ENCODE peak calls at places on chromosome 12, in five cellular contexts. F, H, Q, V and P are unnamed samples.

GRCh38 chr12:109650808-109651207 is 62.8 kb upstream of the FAM222A start:
- DNase-seq in F (no peak), V (no peak), H (no peak), Q (no peak), P (no peak)

GRCh38 chr12:4164591-4165558 is 108.7 kb upstream of the CCND2 start:
- DNase-seq in V (peak; percentile 51), F (no peak), Q (peak; percentile 83), H (peak; percentile 37), P (no peak)

GRCh38 chr12:91630906-91631305 is 448.3 kb upstream of the DCN start:
- DNase-seq in F (no peak), Q (no peak), H (no peak), V (no peak), P (no peak)

GRCh38 chr12:23949212-23950010 is at the start of gene SOX5:
- DNase-seq in Q (peak; percentile 63), H (no peak), V (peak; percentile 61), F (peak; percentile 32), P (no peak)

GRCh38 chr12:128387811-128388422 is 120.9 kb downstream of the TMEM132C start:
- DNase-seq in V (peak; percentile 46), Q (peak; percentile 1), F (peak; percentile 35), H (no peak), P (no peak)

GRCh38 chr12:124938606-124939427 is 24.4 kb upstream of the UBC start:
- DNase-seq in F (peak; percentile 66), Q (peak; percentile 75), V (peak; percentile 74), H (peak; percentile 25), P (peak; percentile 79)

GRCh38 chr12:108691995-108692808 is 39.1 kb downstream of the CORO1C start:
- DNase-seq in F (no peak), V (no peak), Q (no peak), H (no peak), P (peak; percentile 56)

GRCh38 chr12:52119398-52120254 is 40.1 kb downstream of the SMIM41 start:
- DNase-seq in V (peak; percentile 88), H (no peak), Q (peak; percentile 95), F (peak; percentile 44), P (no peak)

GRCh38 chr12:121352053-121353018 is at the start of gene ANAPC5:
- DNase-seq in Q (peak; percentile 98), V (peak; percentile 95), H (peak; percentile 99), F (peak; percentile 95), P (peak; percentile 97)

GRCh38 chr12:67647547-67648305 is 819 bp upstream of the DYRK2 start:
- DNase-seq in F (peak; percentile 77), V (peak; percentile 84), H (peak; percentile 90), Q (peak; percentile 92), P (peak; percentile 94)

GRCh38 chr12:3772380-3772779 is 19.5 kb upstream of the CRACR2A start:
- DNase-seq in Q (no peak), H (no peak), V (no peak), F (no peak), P (no peak)

GRCh38 chr12:1457901-1458300 is 136.5 kb downstream of the FBXL14 start:
- DNase-seq in V (no peak), H (peak; percentile 95), F (no peak), Q (no peak), P (no peak)

GRCh38 chr12:14952295-14952995 is 9.0 kb downstream of the ARHGDIB start:
- DNase-seq in V (no peak), H (peak; percentile 92), F (no peak), Q (no peak), P (no peak)

GRCh38 chr12:95731519-95731958 is 59.0 kb downstream of the NTN4 start:
- DNase-seq in H (no peak), Q (no peak), V (no peak), F (no peak), P (no peak)

GRCh38 chr12:80837342-80837978 is 100.3 kb downstream of the LIN7A start:
- DNase-seq in H (peak; percentile 71), Q (peak; percentile 91), V (peak; percentile 49), F (no peak), P (no peak)

GRCh38 chr12:114241973-114242434 is 163.9 kb downstream of the TBX5 start:
- DNase-seq in F (no peak), H (no peak), V (peak; percentile 19), Q (peak; percentile 37), P (no peak)

GRCh38 chr12:33589609-33590114 is 150.0 kb upstream of the SYT10 start:
- DNase-seq in Q (no peak), F (no peak), H (no peak), V (no peak), P (no peak)

GRCh38 chr12:127926004-127926403 is 341.0 kb upstream of the TMEM132C start:
- DNase-seq in V (peak; percentile 4), Q (peak; percentile 49), H (no peak), F (no peak), P (no peak)

GRCh38 chr12:69284131-69284530 is 44.8 kb downstream of the CPSF6 start:
- DNase-seq in H (peak; percentile 68), F (peak; percentile 59), Q (peak; percentile 93), V (no peak), P (peak; percentile 49)

GRCh38 chr12:65637774-65638173 is 186.5 kb upstream of the HMGA2 start:
- DNase-seq in V (no peak), F (no peak), Q (no peak), H (peak; percentile 42), P (no peak)

GRCh38 chr12:48965447-48965846 is 6.1 kb downstream of the WNT10B start:
- DNase-seq in Q (peak; percentile 88), V (peak; percentile 59), F (no peak), H (peak; percentile 46), P (no peak)

GRCh38 chr12:3252416-3252815 is 175.2 kb downstream of the TSPAN9 start:
- DNase-seq in Q (no peak), F (peak; percentile 33), V (no peak), H (no peak), P (peak; percentile 81)

GRCh38 chr12:110114596-110114995 is 9.6 kb upstream of the IFT81 start:
- DNase-seq in F (no peak), V (no peak), Q (no peak), H (no peak), P (no peak)

DNA sequence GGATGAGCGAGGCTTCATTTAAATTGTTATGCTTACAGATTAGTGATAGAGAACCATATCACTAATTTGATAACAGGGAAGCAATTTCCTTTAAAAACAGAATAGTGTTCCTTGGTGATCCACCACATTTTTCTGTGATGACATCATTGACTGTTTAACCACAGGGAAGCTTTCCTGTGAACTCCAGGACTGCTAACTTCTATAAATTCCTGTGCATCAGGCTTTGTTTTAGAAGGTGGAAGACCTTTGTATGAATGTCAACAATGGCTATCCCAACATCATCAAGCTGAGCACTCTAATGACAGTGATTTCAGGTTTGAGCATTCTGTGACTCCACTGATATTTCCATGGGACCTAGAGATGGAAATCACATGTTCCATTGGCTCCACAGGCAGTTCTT is 177.1 kb downstream of the RMST start:
- DNase-seq in V (peak; percentile 5), Q (peak; percentile 17), F (no peak), H (no peak), P (no peak)
- TF ChIP-seq CTCF in V (no peak), Q (no peak), F (no peak), H (no peak), P (no peak)

GRCh38 chr12:30463636-30464035 is 232.0 kb downstream of the IPO8 start:
- DNase-seq in Q (no peak), F (no peak), H (no peak), V (no peak), P (no peak)

GRCh38 chr12:30458453-30458852 is 237.2 kb downstream of the IPO8 start:
- DNase-seq in F (no peak), Q (no peak), H (no peak), V (no peak), P (no peak)

GRCh38 chr12:30461011-30461670 is 234.5 kb downstream of the IPO8 start:
- DNase-seq in Q (no peak), F (no peak), H (no peak), V (no peak), P (no peak)

GRCh38 chr12:30462249-30462648 is 233.4 kb downstream of the IPO8 start:
- DNase-seq in Q (no peak), H (no peak), V (no peak), F (no peak), P (no peak)

DNA sequence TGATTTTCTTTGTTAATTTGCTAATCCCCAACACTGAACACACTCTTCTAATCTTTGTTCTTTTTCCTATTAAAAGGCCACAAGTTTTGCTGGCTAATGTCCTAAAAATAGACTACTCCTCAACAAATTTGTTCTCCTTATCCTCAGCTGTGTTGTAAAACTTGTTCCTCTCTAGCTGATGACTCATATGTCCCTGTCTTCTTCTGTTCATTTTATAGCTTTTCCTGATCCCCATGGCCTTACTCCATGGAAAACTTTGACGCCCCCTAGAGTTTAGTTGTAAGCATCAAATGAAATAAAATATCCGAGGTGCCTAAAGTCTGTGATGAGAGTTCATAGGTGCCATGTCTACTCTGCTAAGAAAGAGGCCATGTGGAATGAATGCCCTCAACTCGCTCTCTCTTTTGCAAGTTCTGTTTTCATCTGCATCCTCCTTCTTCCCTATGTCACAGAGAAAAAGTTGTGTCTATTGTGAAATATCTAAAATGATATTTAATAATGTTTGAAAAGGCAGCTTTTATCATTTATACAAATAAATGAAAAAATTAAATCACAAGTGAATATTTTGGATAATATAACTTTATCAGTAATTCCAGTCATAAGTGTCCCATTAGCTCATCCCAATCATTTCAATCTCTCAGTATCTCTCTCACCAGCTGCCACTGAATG is 237.9 kb downstream of the IPO8 start:
- DNase-seq in H (peak; percentile 52), V (peak; percentile 37), Q (peak; percentile 72), F (no peak), P (no peak)
- TF ChIP-seq CTCF in H (peak; percentile 50), V (peak; percentile 27), Q (peak; percentile 58), F (no peak), P (no peak)

GRCh38 chr12:50219544-50219943 is 52.4 kb upstream of the CERS5 start:
- DNase-seq in Q (no peak), F (no peak), H (no peak), V (no peak), P (no peak)

GRCh38 chr12:50220357-50221061 is 53.3 kb upstream of the CERS5 start:
- DNase-seq in F (no peak), V (no peak), Q (no peak), H (peak; percentile 48), P (no peak)

GRCh38 chr12:50221228-50222008 is 54.2 kb upstream of the CERS5 start:
- DNase-seq in H (peak; percentile 68), V (no peak), F (no peak), Q (peak; percentile 67), P (no peak)

GRCh38 chr12:50224026-50224692 is 57.0 kb upstream of the CERS5 start:
- DNase-seq in Q (peak; percentile 26), V (no peak), H (peak; percentile 62), F (peak; percentile 38), P (no peak)

GRCh38 chr12:50222275-50222783 is 55.2 kb upstream of the CERS5 start:
- DNase-seq in V (peak; percentile 33), F (no peak), Q (peak; percentile 80), H (peak; percentile 92), P (peak; percentile 89)
- TF ChIP-seq CTCF in V (peak; percentile 17), F (no peak), Q (peak; percentile 19), H (peak; percentile 60), P (no peak)

DNA sequence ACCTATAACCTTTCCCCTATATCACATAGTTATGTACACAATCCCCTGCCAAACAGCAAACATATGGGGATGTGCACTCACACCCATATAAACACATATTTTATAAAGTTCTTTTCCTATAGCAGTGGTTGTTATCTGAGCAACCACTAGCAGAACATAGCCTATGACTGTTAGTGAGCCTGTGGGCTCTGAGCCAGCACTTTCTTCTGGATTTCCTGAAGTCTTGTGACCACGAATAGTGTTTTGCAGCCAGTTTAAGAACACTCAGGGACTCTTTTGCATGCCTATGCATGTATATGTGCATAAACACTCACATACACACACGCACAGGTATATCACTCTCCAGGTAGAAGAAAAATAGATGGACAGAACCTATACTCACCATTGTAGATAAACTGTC is 17.1 kb downstream of the TESPA1 start:
- DNase-seq in H (no peak), F (no peak), V (no peak), Q (no peak), P (peak; percentile 23)
- TF ChIP-seq CTCF in H (no peak), F (no peak), V (no peak), Q (no peak), P (no peak)